ENCODE peak calls at places on chromosomes 12 and 14, in five cellular contexts. X, N, K, T and V are unnamed samples.

GRCh38 chr12:618626-619025 is 44.6 kb downstream of the NINJ2 start:
- DNase-seq in X (no peak), T (no peak), K (no peak), N (no peak), V (no peak)

GRCh38 chr14:54104746-54105145 is 148.1 kb upstream of the BMP4 start:
- DNase-seq in X (no peak), K (no peak), T (no peak), N (no peak), V (no peak)

GRCh38 chr12:55060970-55061543 is 41.3 kb downstream of the NEUROD4 start:
- DNase-seq in T (no peak), X (no peak), K (no peak), N (peak; percentile 66), V (no peak)

GRCh38 chr12:50948798-50949197 is 3.5 kb upstream of the HIGD1C start:
- DNase-seq in N (no peak), K (no peak), X (no peak), T (no peak), V (peak; percentile 19)

GRCh38 chr12:64056741-64057140 is 165.4 kb downstream of the KICS2 start:
- DNase-seq in N (peak; percentile 23), X (no peak), K (no peak), T (no peak), V (no peak)

GRCh38 chr12:30792648-30793499 is 38.1 kb upstream of the CAPRIN2 start:
- DNase-seq in K (no peak), X (no peak), T (no peak), N (peak; percentile 56), V (peak; percentile 55)

GRCh38 chr12:108890208-108890607 is 10.3 kb downstream of the DAO start:
- DNase-seq in N (peak; percentile 37), X (no peak), K (peak; percentile 54), T (no peak), V (peak; percentile 15)

GRCh38 chr12:94618995-94619695 is 31.2 kb downstream of the TMCC3 start:
- DNase-seq in X (no peak), K (no peak), N (no peak), T (no peak), V (peak; percentile 93)

GRCh38 chr14:93898731-93899130 is 28.4 kb upstream of the FAM181A start:
- DNase-seq in N (no peak), K (no peak), X (no peak), T (no peak), V (no peak)

GRCh38 chr12:109738878-109739665 is 25.4 kb downstream of the FAM222A start:
- DNase-seq in T (no peak), N (no peak), X (no peak), K (peak; percentile 25), V (peak; percentile 1)

GRCh38 chr12:22377731-22378496 is 43.4 kb upstream of the ST8SIA1 start:
- DNase-seq in N (peak; percentile 56), K (no peak), T (no peak), X (no peak), V (no peak)

GRCh38 chr14:42111355-42111754 is 504.7 kb downstream of the LRFN5 start:
- DNase-seq in N (no peak), X (no peak), T (no peak), K (no peak), V (no peak)

GRCh38 chr14:99529899-99530298 is 48.7 kb downstream of the CCNK start:
- DNase-seq in X (no peak), K (no peak), N (no peak), T (no peak), V (peak; percentile 45)

GRCh38 chr12:22321018-22321605 is 13.4 kb downstream of the ST8SIA1 start:
- DNase-seq in X (no peak), K (peak; percentile 51), T (no peak), N (no peak), V (no peak)

GRCh38 chr12:6463211-6463610 is 7.3 kb downstream of the VAMP1 start:
- DNase-seq in X (no peak), T (no peak), N (no peak), K (no peak), V (no peak)

GRCh38 chr14:20219033-20219432 is 4.5 kb upstream of the OR11H6 start:
- DNase-seq in X (no peak), N (no peak), T (no peak), K (no peak), V (no peak)

GRCh38 chr14:41423503-41423902 is 183.2 kb upstream of the LRFN5 start:
- DNase-seq in N (no peak), X (no peak), K (no peak), T (no peak), V (no peak)

GRCh38 chr14:21868442-21869046 is 194.9 kb upstream of the OR4E1 start:
- DNase-seq in T (peak; percentile 53), K (peak; percentile 81), X (peak; percentile 31), N (peak; percentile 77), V (peak; percentile 32)

GRCh38 chr14:73945159-73945670 is 4.7 kb downstream of the FAM161B start:
- DNase-seq in K (no peak), T (no peak), X (no peak), N (no peak), V (no peak)

GRCh38 chr14:36996133-36996856 is 176.1 kb downstream of the SLC25A21 start:
- DNase-seq in X (no peak), N (peak; percentile 49), K (no peak), T (no peak), V (peak; percentile 68)

GRCh38 chr14:102195446-102195845 is 55.7 kb downstream of the WDR20 start:
- DNase-seq in T (no peak), X (no peak), K (no peak), N (no peak), V (peak; percentile 22)

GRCh38 chr12:54166543-54167499 is 22.0 kb downstream of the SMUG1 start:
- DNase-seq in N (no peak), X (no peak), T (no peak), K (no peak), V (no peak)

GRCh38 chr14:81453166-81453766 is 53.1 kb upstream of the STON2 start:
- DNase-seq in X (no peak), N (peak; percentile 72), K (peak; percentile 58), T (peak; percentile 38), V (peak; percentile 43)

GRCh38 chr14:100666403-100666802 is 60.3 kb upstream of the DLK1 start:
- DNase-seq in K (no peak), T (no peak), X (no peak), N (no peak), V (no peak)

GRCh38 chr12:7934153-7934552 is 1.8 kb downstream of the SLC2A3 start:
- DNase-seq in X (no peak), K (no peak), T (no peak), N (no peak), V (no peak)

GRCh38 chr14:70394674-70395073 is 22.2 kb downstream of the SYNJ2BP start:
- DNase-seq in T (no peak), K (no peak), X (no peak), N (no peak), V (no peak)

GRCh38 chr12:69540606-69541386 is 44.5 kb upstream of the CCT2 start:
- DNase-seq in K (no peak), T (no peak), N (no peak), X (no peak), V (peak; percentile 84)

GRCh38 chr14:31510222-31510621 is 22.4 kb upstream of the GPR33 start:
- DNase-seq in X (no peak), T (no peak), K (no peak), N (peak; percentile 13), V (peak; percentile 10)

GRCh38 chr14:90905531-90905930 is 89.3 kb upstream of the TTC7B start:
- DNase-seq in T (no peak), N (no peak), X (no peak), K (no peak), V (no peak)

GRCh38 chr12:79591988-79592387 is 98.8 kb downstream of the PAWR start:
- DNase-seq in X (no peak), K (no peak), N (no peak), T (no peak), V (peak; percentile 14)

DNA sequence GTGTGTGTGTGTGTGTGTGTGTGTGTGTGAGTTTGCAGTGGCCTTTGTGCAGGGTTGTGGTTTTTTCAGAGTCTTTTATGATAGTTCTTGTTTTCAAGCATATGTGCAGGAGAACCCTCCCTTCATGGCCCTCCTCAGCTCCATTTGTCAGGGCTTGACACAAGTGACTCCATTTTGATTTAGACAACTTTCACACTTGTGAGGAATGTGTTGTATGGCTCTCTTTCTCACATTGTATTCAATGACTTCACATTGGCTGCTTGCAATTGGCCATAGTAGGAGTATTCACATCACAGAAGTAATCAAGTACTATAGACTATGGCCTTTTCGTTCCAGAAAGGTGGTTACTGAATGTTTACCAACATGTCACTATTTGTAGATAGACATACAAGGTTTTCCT is 133.1 kb downstream of the SLC38A1 start:
- DNase-seq in T (no peak), K (no peak), X (no peak), N (no peak), V (no peak)
- H2BK120ac ChIP-seq in T (no peak overlapping the region), K (no peak overlapping the region), X (no peak overlapping the region), N (no peak overlapping the region), V (no peak overlapping the region)

GRCh38 chr14:68527329-68527851 is 265.5 kb downstream of the ZFP36L1 start:
- DNase-seq in K (no peak), T (no peak), N (peak; percentile 34), X (no peak), V (no peak)
- H2BK120ac ChIP-seq in K (no peak overlapping the region), T (no peak overlapping the region), N (no peak overlapping the region), X (no peak overlapping the region), V (no peak overlapping the region)

DNA sequence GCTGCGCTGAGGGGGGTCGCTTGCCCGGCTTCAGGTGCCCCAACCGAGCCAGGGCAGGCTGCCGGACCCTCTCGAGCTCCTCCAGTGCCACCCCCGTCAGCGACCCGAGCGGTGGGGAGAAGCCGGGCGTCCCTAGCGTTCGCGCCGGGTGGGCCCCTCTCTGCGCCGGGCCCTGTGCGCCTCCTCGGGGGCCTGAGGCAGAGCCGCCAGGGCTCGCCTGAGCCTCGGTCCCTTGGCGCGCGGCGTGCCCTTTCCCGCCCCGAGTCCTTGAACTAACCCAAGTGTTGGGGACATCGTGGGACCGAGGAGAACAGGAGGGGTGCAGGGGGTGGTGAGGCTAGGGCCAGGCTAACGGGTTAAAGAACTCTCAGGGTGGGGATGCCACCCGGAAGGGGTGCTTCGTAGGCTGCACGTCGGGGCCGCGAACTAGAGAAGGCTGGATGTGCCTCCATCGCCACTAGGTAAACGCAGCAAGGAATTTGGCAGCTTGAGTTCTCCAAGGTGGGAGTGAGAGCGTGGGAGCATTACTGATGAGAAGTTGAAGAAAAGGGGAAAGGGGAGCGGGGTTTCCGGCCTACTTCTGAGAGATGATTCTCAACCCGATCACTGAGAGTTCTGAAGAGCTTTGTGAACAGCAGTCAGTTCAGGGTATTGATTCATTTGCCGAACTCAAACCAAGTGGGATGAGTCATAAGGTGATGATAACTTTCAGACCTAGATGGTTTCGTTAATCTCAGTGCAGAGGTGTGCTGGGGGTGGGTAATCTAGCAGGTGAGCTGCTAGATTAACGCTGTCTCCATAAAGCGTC is 618 bp downstream of the RNF34 start:
- DNase-seq in X (no peak), N (peak; percentile 73), K (peak; percentile 55), T (peak; percentile 27), V (peak; percentile 47)
- H2BK120ac ChIP-seq in X (no peak overlapping the region), N (no peak overlapping the region), K (no peak overlapping the region), T (peak overlapping the region; percentile 72), V (no peak overlapping the region)

GRCh38 chr12:124770725-124771124 is 92.9 kb downstream of the SCARB1 start:
- DNase-seq in T (no peak), N (no peak), K (no peak), X (no peak), V (no peak)

GRCh38 chr12:124774054-124774461 is 89.6 kb downstream of the SCARB1 start:
- DNase-seq in T (no peak), K (no peak), X (no peak), N (no peak), V (no peak)

GRCh38 chr12:124771462-124772361 is 92.0 kb downstream of the SCARB1 start:
- DNase-seq in K (peak; percentile 93), N (peak; percentile 73), T (peak; percentile 78), X (no peak), V (peak; percentile 60)

GRCh38 chr12:124774462-124775167 is 89.0 kb downstream of the SCARB1 start:
- DNase-seq in X (no peak), K (no peak), T (no peak), N (peak; percentile 30), V (peak; percentile 85)

GRCh38 chr12:124772467-124773170 is 91.0 kb downstream of the SCARB1 start:
- DNase-seq in N (peak; percentile 23), X (no peak), T (no peak), K (no peak), V (no peak)
- H2BK120ac ChIP-seq in N (no peak overlapping the region), X (no peak overlapping the region), T (peak overlapping the region; percentile 92), K (no peak overlapping the region), V (no peak overlapping the region)